ENCODE peak calls at places on chromosome 14, in four cellular contexts. U is heart left ventricle, W is nephron progenitor cell, Y is neural crest cell. H is an unnamed sample.

GRCh38 chr14:27315947-27316346 is 718.1 kb upstream of the NOVA1 start:
- DNase-seq in Y (no peak), W (no peak), U (no peak), H (no peak)

GRCh38 chr14:92323031-92323915 is at the start of gene SLC24A4:
- DNase-seq in U (no peak), W (peak; percentile 60), Y (no peak), H (peak; percentile 74)

GRCh38 chr14:93977790-93978581 is 1.6 kb upstream of the ASB2 start:
- DNase-seq in U (no peak), Y (no peak), W (no peak), H (no peak)

GRCh38 chr14:65179918-65180724 is 77.8 kb upstream of the MAX start:
- DNase-seq in W (no peak), U (peak; percentile 28), Y (no peak), H (no peak)

GRCh38 chr14:77143071-77143470 is 1.5 kb upstream of the ZDHHC22 start:
- DNase-seq in U (no peak), W (no peak), Y (no peak), H (peak; percentile 48)

GRCh38 chr14:64387738-64388532 is at the start of gene MTHFD1:
- DNase-seq in U (peak; percentile 99), Y (peak; percentile 96), W (peak; percentile 98), H (peak; percentile 98)

GRCh38 chr14:94163806-94164205 is 10.3 kb upstream of the PPP4R4 start:
- DNase-seq in Y (no peak), U (no peak), W (no peak), H (no peak)

GRCh38 chr14:89386214-89386886 is 30.7 kb downstream of the FOXN3 start:
- DNase-seq in U (no peak), W (no peak), Y (no peak), H (no peak)

GRCh38 chr14:82642425-82642824 is 1108.8 kb upstream of the SEL1L start:
- DNase-seq in U (no peak), W (peak; percentile 65), Y (peak; percentile 56), H (peak; percentile 34)